ENCODE peak calls at places on chromosomes 13 and 19, in four cellular contexts. Y is HCT116, H is astrocyte, J is WTC11. G is an unnamed sample.
A peak's percentile ranks its signal among the peaks of the same experiment; 100 is the strongest.

GRCh38 chr13:51603716-51604115 is 19.5 kb downstream of the WDFY2 start:
- DNase-seq in Y (no peak), H (no peak), J (no peak), G (peak; percentile 42)

GRCh38 chr19:2887391-2887914 is 13.3 kb upstream of the ZNF57 start:
- DNase-seq in Y (peak; percentile 64), H (peak; percentile 32), J (no peak), G (peak; percentile 63)

GRCh38 chr19:20247016-20247683 is 80.1 kb downstream of the ZNF486 start:
- DNase-seq in Y (no peak), H (peak; percentile 0), J (peak; percentile 69), G (no peak)

GRCh38 chr19:3760871-3761361 is 576 bp downstream of the APBA3 start:
- DNase-seq in Y (no peak), H (no peak), J (no peak), G (no peak)

GRCh38 chr13:50699874-50700663 is 143.4 kb downstream of the DLEU7 start:
- DNase-seq in Y (no peak), H (peak; percentile 38), J (peak; percentile 18), G (no peak)

GRCh38 chr19:22612316-22612715 is 21.8 kb upstream of the ZNF492 start:
- DNase-seq in Y (no peak), H (no peak), J (no peak), G (no peak)

GRCh38 chr19:53865918-53866696 is 1.6 kb upstream of the MYADM start:
- DNase-seq in Y (peak; percentile 60), H (no peak), J (peak; percentile 74), G (peak; percentile 38)

GRCh38 chr13:21078501-21078900 is 17.1 kb upstream of the LATS2 start:
- DNase-seq in Y (no peak), H (no peak), J (no peak), G (no peak)

GRCh38 chr19:41932259-41933130 is 4.2 kb upstream of the ERFL start:
- DNase-seq in Y (no peak), H (no peak), J (no peak), G (no peak)

GRCh38 chr13:64591981-64592380 is 2638.2 kb downstream of the PCDH9 start:
- DNase-seq in Y (no peak), H (peak; percentile 43), J (no peak), G (no peak)

GRCh38 chr19:16571283-16571682 is 932 bp downstream of the SLC35E1 start:
- DNase-seq in Y (no peak), H (peak; percentile 36), J (no peak), G (peak; percentile 41)

GRCh38 chr13:40401911-40402776 is 264.3 kb downstream of the FOXO1 start:
- DNase-seq in Y (peak; percentile 64), H (peak; percentile 96), J (no peak), G (peak; percentile 88)

GRCh38 chr13:50713849-50714248 is 129.6 kb downstream of the DLEU7 start:
- DNase-seq in Y (no peak), H (peak; percentile 98), J (no peak), G (no peak)

GRCh38 chr19:29683009-29683408 is 17.7 kb downstream of the PLEKHF1 start:
- DNase-seq in Y (no peak), H (peak; percentile 51), J (no peak), G (no peak)

GRCh38 chr19:13962738-13963602 is 10.7 kb downstream of the DCAF15 start:
- DNase-seq in Y (no peak), H (peak; percentile 30), J (peak; percentile 61), G (no peak)

DNA sequence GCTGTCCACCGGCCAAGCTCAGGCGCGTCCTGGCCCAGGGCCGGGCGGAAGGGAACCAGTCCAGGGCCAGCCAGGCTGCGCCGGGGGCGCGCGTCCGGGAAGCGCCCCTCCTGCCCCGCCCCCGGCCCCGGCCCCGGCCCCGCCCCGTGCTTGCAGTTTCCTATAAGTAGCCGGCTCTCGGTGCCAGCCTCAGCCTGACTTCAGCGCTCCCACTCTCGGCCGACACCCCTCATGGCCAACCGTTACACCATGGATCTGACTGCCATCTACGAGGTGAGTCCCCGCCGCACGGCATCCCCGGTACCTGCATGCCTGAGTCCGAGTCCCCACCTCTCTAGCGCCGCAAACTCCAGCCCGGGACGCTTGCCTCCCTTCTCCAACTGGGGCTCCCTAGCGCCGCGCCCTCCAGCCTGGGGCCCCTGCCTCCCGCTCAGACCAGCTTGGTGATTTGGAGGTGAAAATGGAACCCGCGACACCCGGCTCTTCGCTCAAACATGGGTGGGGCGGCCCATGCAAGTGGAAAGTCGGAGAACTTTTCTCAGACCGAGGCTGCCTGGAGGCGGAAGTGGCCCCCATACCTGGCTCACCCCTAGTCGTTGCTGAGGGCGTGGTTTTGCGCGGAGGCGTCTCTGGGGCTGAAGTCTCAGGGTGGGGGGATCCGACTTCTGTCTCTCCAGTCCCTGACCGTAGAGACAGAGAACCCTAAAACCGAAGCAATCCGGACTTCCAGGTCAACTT is at the start of gene ZFP36:
- DNase-seq in Y (peak; percentile 68), H (no peak), J (peak; percentile 80), G (peak; percentile 81)
- TF ChIP-seq CTCF in Y (no peak), H (no peak), J (no peak), G (no peak)

DNA sequence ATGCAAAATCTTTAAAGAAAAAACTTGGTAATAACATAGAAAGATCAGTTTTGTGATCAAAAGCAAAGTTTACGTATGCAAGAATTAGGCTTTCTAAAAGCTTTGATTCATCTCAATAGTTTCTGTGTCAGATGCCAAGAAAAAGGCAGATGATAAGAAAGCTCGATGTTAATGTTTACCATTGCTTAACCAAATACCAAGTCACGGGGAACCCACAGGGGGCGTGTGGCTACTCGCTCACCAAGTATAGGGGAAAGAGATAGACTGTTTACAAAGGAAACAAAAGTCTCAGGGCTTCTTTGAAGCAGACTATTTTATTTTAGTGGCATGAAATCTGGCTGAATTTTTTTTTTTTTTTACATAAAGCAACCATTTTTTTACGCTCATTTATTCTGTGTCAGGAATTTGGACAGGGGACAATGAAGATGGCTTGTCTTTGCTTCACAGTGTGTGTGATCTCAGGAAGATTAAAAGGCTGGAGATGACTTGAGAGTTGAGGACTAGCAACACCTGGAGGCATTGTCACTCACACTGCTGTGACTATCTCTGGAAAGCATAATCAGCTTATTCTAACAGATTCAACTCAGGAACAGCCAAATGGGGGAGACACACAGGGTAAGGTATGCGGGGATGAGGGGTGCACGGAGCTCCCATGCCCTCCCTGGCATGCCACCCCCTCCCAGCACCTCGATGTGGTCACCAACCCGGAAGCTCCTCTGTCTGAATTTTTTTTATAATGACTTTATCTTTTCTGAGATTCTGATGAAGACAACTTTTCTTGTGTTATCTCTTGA is 24.9 kb downstream of the RCBTB1 start:
- DNase-seq in Y (no peak), H (no peak), J (peak; percentile 27), G (peak; percentile 14)
- TF ChIP-seq CTCF in Y (no peak), H (no peak), J (no peak), G (no peak)

GRCh38 chr19:10418281-10419199 is 1.8 kb upstream of the PDE4A start:
- DNase-seq in Y (no peak), H (no peak), J (peak; percentile 37), G (no peak)

GRCh38 chr19:10419200-10419645 is 1.1 kb upstream of the PDE4A start:
- DNase-seq in Y (no peak), H (no peak), J (no peak), G (no peak)

GRCh38 chr19:10420444-10421239 is at the start of gene PDE4A:
- DNase-seq in Y (no peak), H (no peak), J (peak; percentile 64), G (no peak)

GRCh38 chr19:10421240-10421948 is 1.1 kb downstream of the PDE4A start:
- DNase-seq in Y (no peak), H (no peak), J (no peak), G (no peak)

GRCh38 chr19:10419646-10420443 is 493 bp upstream of the PDE4A start:
- DNase-seq in Y (peak; percentile 84), H (peak; percentile 68), J (peak; percentile 91), G (no peak)
- TF ChIP-seq CTCF in Y (no peak), H (no peak), J (no peak), G (no peak)

DNA sequence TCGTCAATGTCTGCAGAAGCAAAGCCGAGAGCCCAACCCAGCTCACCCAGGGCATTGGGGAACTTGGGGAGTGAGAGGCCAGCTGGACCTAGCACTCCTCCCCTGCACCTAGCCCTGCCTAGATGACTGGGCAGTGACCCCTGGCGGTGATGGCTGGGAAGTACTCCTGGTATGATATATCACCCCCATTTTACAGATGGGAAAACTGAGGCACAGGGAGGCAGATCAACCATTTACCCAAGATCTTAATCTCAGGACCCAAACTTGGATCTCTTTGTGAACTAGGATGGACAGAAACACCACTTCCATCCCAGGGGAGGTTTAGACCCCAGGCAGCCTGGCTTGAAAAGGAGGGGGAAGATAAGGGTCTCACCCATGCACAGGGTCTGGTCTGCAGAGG is 43.5 kb downstream of the CCL25 start:
- DNase-seq in Y (no peak), H (no peak), J (no peak), G (no peak)
- TF ChIP-seq CTCF in Y (peak; percentile 13), H (no peak), J (no peak), G (no peak)

GRCh38 chr13:113207890-113208423 is 512 bp downstream of the PCID2 start:
- DNase-seq in Y (no peak), H (peak; percentile 41), J (peak; percentile 50), G (peak; percentile 24)

GRCh38 chr13:113210834-113211233 is 1.4 kb downstream of the CUL4A start:
- DNase-seq in Y (no peak), H (no peak), J (no peak), G (no peak)

GRCh38 chr13:113209880-113210421 is 538 bp downstream of the CUL4A start:
- DNase-seq in Y (peak; percentile 45), H (peak; percentile 37), J (peak; percentile 68), G (peak; percentile 55)

GRCh38 chr13:113208424-113209335 is at the start of gene PCID2:
- DNase-seq in Y (peak; percentile 82), H (peak; percentile 76), J (peak; percentile 89), G (peak; percentile 90)

GRCh38 chr13:113209336-113209879 is at the start of gene CUL4A:
- DNase-seq in Y (peak; percentile 31), H (peak; percentile 49), J (peak; percentile 78), G (peak; percentile 74)
- TF ChIP-seq CTCF in Y (no peak), H (no peak), J (no peak), G (no peak)

DNA sequence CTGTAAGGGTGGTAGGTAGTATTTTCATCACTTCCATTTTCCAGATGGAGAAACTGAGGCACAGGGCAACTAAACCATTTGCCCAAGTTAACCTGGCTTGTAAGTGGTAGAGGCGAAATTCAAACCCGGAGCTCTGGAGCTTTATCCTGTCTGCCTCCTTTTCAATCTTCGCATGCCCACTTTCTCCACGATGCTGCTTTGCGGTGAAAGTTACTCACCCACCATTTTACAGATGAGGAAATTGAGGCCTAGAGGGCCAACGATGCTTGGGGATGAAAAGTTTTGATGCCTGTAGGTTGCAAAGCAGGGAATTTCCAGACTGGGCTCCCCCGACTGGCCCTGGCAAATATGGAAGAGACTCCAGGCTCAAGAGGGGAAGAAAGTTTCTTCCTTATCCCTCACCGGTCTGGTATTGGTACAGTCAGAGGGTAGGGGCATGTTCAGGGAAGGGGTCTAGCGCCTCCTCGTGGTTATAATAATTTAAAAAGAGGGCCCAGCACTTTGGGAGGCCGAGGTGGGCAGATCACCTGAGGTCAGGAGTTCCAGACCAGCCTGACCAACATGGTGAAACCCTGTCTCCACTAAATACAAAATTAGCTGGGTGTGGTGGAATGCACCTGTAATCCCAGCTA is 1.9 kb upstream of the SH2D3A start:
- DNase-seq in Y (no peak), H (no peak), J (peak; percentile 45), G (no peak)
- TF ChIP-seq CTCF in Y (peak; percentile 55), H (no peak), J (peak; percentile 52), G (peak; percentile 17)

GRCh38 chr13:52975969-52976368 is 52.6 kb upstream of the OLFM4 start:
- DNase-seq in Y (no peak), H (no peak), J (no peak), G (no peak)
- TF ChIP-seq CTCF in Y (no peak), H (no peak), J (no peak), G (no peak)

GRCh38 chr19:32971715-32972540 is at the start of the genes CEP89 and FAAP24:
- DNase-seq in Y (peak; percentile 99), H (peak; percentile 97), J (peak; percentile 99), G (peak; percentile 100)

GRCh38 chr19:32976223-32976805 is 4.3 kb downstream of the FAAP24 start:
- DNase-seq in Y (peak; percentile 47), H (peak; percentile 27), J (peak; percentile 79), G (peak; percentile 41)

GRCh38 chr19:32977269-32977668 is 5.2 kb downstream of the FAAP24 start:
- DNase-seq in Y (no peak), H (no peak), J (no peak), G (no peak)
- TF ChIP-seq CTCF in Y (no peak), H (no peak), J (no peak), G (no peak)

G was measured in RWPE1.